ENCODE peak calls at places on chromosomes 3 and 15, in five cellular contexts. N, I, E, Q and Z are unnamed samples.

GRCh38 chr3:43016513-43016865 is 37.4 kb downstream of the GASK1A start:
- DNase-seq in Q (no peak), E (no peak), N (no peak), I (no peak), Z (no peak)

GRCh38 chr3:15023249-15023648 is 41.9 kb downstream of the MRPS25 start:
- DNase-seq in N (no peak), I (no peak), E (no peak), Q (no peak), Z (no peak)

GRCh38 chr15:71800835-71801745 is 9.3 kb upstream of the NR2E3 start:
- DNase-seq in N (peak), E (peak), I (peak), Q (peak), Z (peak)

GRCh38 chr15:62444104-62445027 is 279.3 kb upstream of the C2CD4B start:
- DNase-seq in I (no peak), Q (no peak), E (no peak), N (no peak), Z (no peak)

GRCh38 chr15:31390029-31390428 is 63.4 kb downstream of the KLF13 start:
- DNase-seq in E (no peak), I (no peak), N (no peak), Q (no peak), Z (no peak)

GRCh38 chr15:41913251-41913650 is 19.4 kb upstream of the SPTBN5 start:
- DNase-seq in Q (no peak), I (no peak), N (no peak), E (no peak), Z (no peak)

GRCh38 chr3:175535351-175535750 is 676.2 kb downstream of the NAALADL2 start:
- DNase-seq in N (no peak), E (no peak), Q (no peak), I (no peak), Z (no peak)

GRCh38 chr15:72787521-72787920 is 4.0 kb upstream of the ADPGK start:
- DNase-seq in E (no peak), I (no peak), N (no peak), Q (no peak), Z (no peak)

GRCh38 chr3:52069891-52070290 is 13.5 kb upstream of the DUSP7 start:
- DNase-seq in E (no peak), Q (no peak), I (no peak), N (no peak), Z (no peak)

GRCh38 chr15:47887181-47887580 is 169.9 kb downstream of the SEMA6D start:
- DNase-seq in I (no peak), E (no peak), Q (no peak), N (no peak), Z (no peak)

GRCh38 chr15:51377038-51377761 is 35.7 kb downstream of the GLDN start:
- DNase-seq in E (no peak), N (no peak), Q (no peak), I (no peak), Z (no peak)

GRCh38 chr3:178560759-178561158 is 24.5 kb downstream of the KCNMB2 start:
- DNase-seq in E (no peak), Q (no peak), I (no peak), N (no peak), Z (no peak)

GRCh38 chr3:144390786-144391185 is 419.2 kb downstream of the DIPK2A start:
- DNase-seq in Q (no peak), I (no peak), N (no peak), E (no peak), Z (no peak)

GRCh38 chr15:44736261-44736765 is at the start of gene TRIM69:
- DNase-seq in E (peak), N (no peak), I (peak), Q (no peak), Z (peak)

GRCh38 chr3:123156276-123156995 is 45.3 kb upstream of the SEC22A start:
- DNase-seq in E (no peak), N (no peak), Q (no peak), I (no peak), Z (no peak)

GRCh38 chr15:39511000-39511914 is 69.6 kb upstream of the THBS1 start:
- DNase-seq in I (no peak), N (no peak), E (no peak), Q (no peak), Z (no peak)

GRCh38 chr3:138846350-138846756 is 11.6 kb upstream of the PIK3CB start:
- DNase-seq in N (peak), Q (no peak), I (no peak), E (no peak), Z (no peak)

GRCh38 chr3:72152551-72153476 is 367.9 kb upstream of the PROK2 start:
- DNase-seq in E (no peak), Q (no peak), N (no peak), I (no peak), Z (no peak)

GRCh38 chr15:97502038-97502437 is 458.5 kb upstream of the ARRDC4 start:
- DNase-seq in Q (no peak), I (no peak), E (no peak), N (no peak), Z (no peak)

GRCh38 chr3:134066539-134067310 is 37.0 kb upstream of the SLCO2A1 start:
- DNase-seq in N (no peak), Q (no peak), E (no peak), I (no peak), Z (no peak)

GRCh38 chr15:58331562-58331902 is 100.3 kb upstream of the LIPC start:
- DNase-seq in I (no peak), N (no peak), Q (no peak), E (no peak), Z (no peak)

GRCh38 chr15:95262866-95263564 is 1031.7 kb downstream of the MCTP2 start:
- DNase-seq in I (no peak), Q (no peak), N (no peak), E (no peak), Z (no peak)

GRCh38 chr15:39747326-39747725 is 35.3 kb downstream of the FSIP1 start:
- DNase-seq in I (no peak), E (no peak), Q (no peak), N (no peak), Z (no peak)

GRCh38 chr3:138781012-138781470 is 53.7 kb downstream of the PIK3CB start:
- DNase-seq in N (no peak), I (peak), E (peak), Q (no peak), Z (no peak)

GRCh38 chr3:183038221-183038620 is 57.9 kb upstream of the DCUN1D1 start:
- DNase-seq in E (no peak), I (no peak), Q (no peak), N (no peak), Z (no peak)
- H3K27ac ChIP-seq in E (no peak), I (no peak), Q (no peak), N (no peak), Z (no peak)

GRCh38 chr3:97971679-97972567 is at the start of gene RIOX2:
- DNase-seq in N (peak), E (peak), Q (peak), I (peak), Z (peak)
- H3K27ac ChIP-seq in N (no peak), E (peak), Q (no peak), I (peak), Z (peak)

DNA sequence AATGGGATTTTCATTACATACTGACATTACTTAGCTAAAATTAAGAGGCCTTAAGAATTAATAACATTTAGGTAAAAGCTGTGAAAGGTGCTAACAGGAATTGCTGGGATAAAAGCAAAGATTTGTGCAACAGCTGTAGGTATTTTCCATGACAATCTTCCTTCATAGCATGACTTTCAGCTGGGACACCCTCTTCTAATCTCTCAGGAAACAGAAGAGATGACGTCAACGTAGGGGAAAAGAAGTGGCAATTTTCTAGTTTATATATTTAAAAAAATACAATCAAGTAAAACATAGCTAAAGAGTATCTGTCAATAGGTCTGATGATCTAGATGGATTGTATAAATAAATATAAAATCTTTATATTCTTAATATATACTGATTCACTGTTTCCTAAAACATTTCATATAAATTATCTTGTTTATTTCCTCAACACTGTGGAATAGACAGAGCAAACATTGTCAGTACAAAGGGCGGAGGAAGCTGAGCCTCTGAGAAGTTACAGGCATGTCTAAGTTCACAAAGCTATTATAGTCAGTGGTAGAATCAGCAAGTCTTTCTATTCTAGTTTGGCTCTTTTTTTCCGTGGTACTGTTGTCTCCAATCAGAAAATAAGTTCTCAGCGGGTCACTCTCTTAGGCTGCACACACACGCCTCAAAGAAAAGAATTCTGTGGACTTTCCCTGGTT is 217.0 kb downstream of the P3H2 start:
- DNase-seq in E (no peak), Q (no peak), N (no peak), I (no peak), Z (no peak)
- H3K27ac ChIP-seq in E (no peak), Q (no peak), N (no peak), I (no peak), Z (no peak)

GRCh38 chr3:12192655-12193484 is 34.2 kb upstream of the TIMP4 start:
- DNase-seq in Q (no peak), I (no peak), N (no peak), E (no peak), Z (no peak)

GRCh38 chr3:12192173-12192572 is 33.5 kb upstream of the TIMP4 start:
- DNase-seq in N (no peak), E (no peak), Q (no peak), I (no peak), Z (no peak)

GRCh38 chr3:12190221-12190807 is 31.6 kb upstream of the TIMP4 start:
- DNase-seq in Q (no peak), E (no peak), I (no peak), N (no peak), Z (no peak)

GRCh38 chr3:12191559-12191958 is 32.8 kb upstream of the TIMP4 start:
- DNase-seq in I (no peak), Q (no peak), E (no peak), N (no peak), Z (no peak)

GRCh38 chr3:12190832-12191231 is 32.1 kb upstream of the TIMP4 start:
- DNase-seq in Q (no peak), N (no peak), I (no peak), E (no peak), Z (no peak)
- H3K27ac ChIP-seq in Q (no peak), N (no peak), I (no peak), E (no peak), Z (no peak)

DNA sequence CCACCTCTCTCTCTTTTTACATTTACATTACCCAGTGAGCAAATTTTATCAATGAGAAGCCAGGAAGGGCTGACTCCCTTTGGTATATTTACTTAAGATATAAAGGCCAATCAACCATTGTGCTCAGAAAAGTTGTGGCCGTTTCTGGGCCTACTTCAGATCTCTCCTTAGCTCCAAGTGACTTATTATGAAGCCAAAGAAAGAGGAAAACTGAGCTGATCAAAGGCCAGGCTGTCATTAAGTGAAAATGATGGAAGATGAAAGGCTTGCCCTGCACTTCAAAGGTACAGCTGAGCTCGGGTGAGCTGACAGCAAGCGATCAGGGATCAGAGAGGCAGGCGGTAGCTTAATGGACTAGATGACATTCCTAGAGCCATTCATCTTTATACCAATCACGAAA is 24.8 kb downstream of the VGLL4 start:
- DNase-seq in I (no peak), E (no peak), N (no peak), Q (no peak), Z (no peak)
- H3K27ac ChIP-seq in I (no peak), E (no peak), N (no peak), Q (no peak), Z (no peak)

GRCh38 chr15:79314186-79314585 is 3.3 kb downstream of the TMED3 start:
- DNase-seq in Q (no peak), E (no peak), I (no peak), N (no peak), Z (no peak)

GRCh38 chr15:79314811-79315210 is 3.9 kb downstream of the TMED3 start:
- DNase-seq in Q (no peak), E (no peak), N (no peak), I (no peak), Z (no peak)

GRCh38 chr15:79310985-79311900 is at the start of gene TMED3:
- DNase-seq in Q (peak), E (peak), N (peak), I (peak), Z (peak)

GRCh38 chr15:79310612-79310984 is 314 bp upstream of the TMED3 start:
- DNase-seq in N (peak), E (no peak), I (no peak), Q (no peak), Z (peak)

GRCh38 chr15:79311901-79312553 is 1.1 kb downstream of the TMED3 start:
- DNase-seq in E (no peak), N (no peak), Q (no peak), I (no peak), Z (no peak)
- H3K27ac ChIP-seq in E (no peak), N (no peak), Q (no peak), I (no peak), Z (no peak)

GRCh38 chr15:101009176-101009575 is 90.0 kb downstream of the LRRK1 start:
- DNase-seq in I (no peak), N (no peak), E (no peak), Q (no peak), Z (no peak)
- H3K27ac ChIP-seq in I (no peak), N (no peak), E (no peak), Q (no peak), Z (peak)